ENCODE peak calls at places on chromosomes 16 and 17, in ten cellular contexts. R, N, X, L, I, U, D, Q, O and Z are unnamed samples.

GRCh38 chr17:39781028-39781800 is 43.5 kb downstream of the GRB7 start:
- DNase-seq in R (no peak), N (no peak), X (no peak), L (no peak), I (no peak), U (no peak), D (no peak), Q (no peak), O (no peak), Z (no peak)

GRCh38 chr17:14803781-14804180 is 461.3 kb downstream of the PMP22 start:
- DNase-seq in R (no peak), N (no peak), X (no peak), L (no peak), I (no peak), U (no peak), D (no peak), Q (no peak), O (no peak), Z (no peak)

GRCh38 chr17:47106130-47106529 is 83.0 kb downstream of the CDC27 start:
- DNase-seq in R (no peak), N (no peak), X (no peak), L (no peak), I (no peak), U (no peak), D (no peak), Q (no peak), O (no peak), Z (no peak)

GRCh38 chr17:48634446-48635208 is 8.5 kb upstream of the HOXB9 start:
- DNase-seq in R (no peak), N (no peak), X (peak; percentile 84), L (no peak), I (no peak), U (no peak), D (no peak), Q (no peak), O (no peak), Z (no peak)

GRCh38 chr16:71409038-71409775 is 32.6 kb downstream of the TLE7 start:
- DNase-seq in R (no peak), N (no peak), X (no peak), L (no peak), I (no peak), U (no peak), D (no peak), Q (no peak), O (no peak), Z (no peak)

GRCh38 chr16:53022374-53022773 is 30.3 kb downstream of the CHD9NB start:
- DNase-seq in R (no peak), N (no peak), X (peak; percentile 33), L (peak; percentile 59), I (peak; percentile 50), U (peak; percentile 24), D (peak; percentile 52), Q (peak; percentile 31), O (no peak), Z (peak; percentile 48)

GRCh38 chr16:48525201-48526057 is 84.6 kb downstream of the N4BP1 start:
- DNase-seq in R (peak; percentile 72), N (no peak), X (no peak), L (no peak), I (no peak), U (no peak), D (no peak), Q (no peak), O (no peak), Z (no peak)

GRCh38 chr16:49049191-49049590 is 232.4 kb downstream of the CBLN1 start:
- DNase-seq in R (no peak), N (no peak), X (no peak), L (no peak), I (no peak), U (no peak), D (no peak), Q (no peak), O (no peak), Z (no peak)

GRCh38 chr17:9926150-9926804 is 21.2 kb upstream of the RCVRN start:
- DNase-seq in R (no peak), N (no peak), X (no peak), L (no peak), I (no peak), U (no peak), D (no peak), Q (no peak), O (no peak), Z (no peak)

GRCh38 chr17:44919885-44920564 is 4.7 kb upstream of the GFAP start:
- DNase-seq in R (peak; percentile 92), N (peak; percentile 86), X (peak; percentile 79), L (peak; percentile 84), I (peak; percentile 90), U (peak; percentile 55), D (peak; percentile 76), Q (peak; percentile 86), O (peak; percentile 54), Z (peak; percentile 92)
- TF ChIP-seq CTCF in R (peak; percentile 70), N (peak; percentile 96), X (peak; percentile 87), L (peak; percentile 77), I (peak; percentile 92), U (peak; percentile 84), D (peak; percentile 53), Q (peak; percentile 84), O (peak; percentile 82), Z (peak; percentile 94)

GRCh38 chr16:6165330-6165984 is 1067.9 kb upstream of the EEF2KMT start:
- DNase-seq in R (no peak), N (no peak), X (no peak), L (no peak), I (no peak), U (no peak), D (no peak), Q (no peak), O (no peak), Z (no peak)
- TF ChIP-seq CTCF in R (no peak), N (peak; percentile 21), X (no peak), L (peak; percentile 19), I (no peak), U (no peak), D (peak; percentile 58), Q (no peak), O (no peak), Z (no peak)

GRCh38 chr16:26505501-26505900 is 561.2 kb upstream of the C16orf82 start:
- DNase-seq in R (no peak), N (no peak), X (no peak), L (no peak), I (no peak), U (no peak), D (no peak), Q (no peak), O (no peak), Z (no peak)
- TF ChIP-seq CTCF in R (no peak), N (no peak), X (no peak), L (no peak), I (no peak), U (no peak), D (no peak), Q (no peak), O (no peak), Z (no peak)

GRCh38 chr17:18191967-18192366 is 8.3 kb downstream of the ALKBH5 start:
- DNase-seq in R (no peak), N (no peak), X (no peak), L (no peak), I (no peak), U (no peak), D (no peak), Q (no peak), O (no peak), Z (no peak)
- TF ChIP-seq CTCF in R (no peak), N (no peak), X (no peak), L (peak; percentile 33), I (peak; percentile 29), U (peak; percentile 42), D (no peak), Q (no peak), O (no peak), Z (peak; percentile 10)

DNA sequence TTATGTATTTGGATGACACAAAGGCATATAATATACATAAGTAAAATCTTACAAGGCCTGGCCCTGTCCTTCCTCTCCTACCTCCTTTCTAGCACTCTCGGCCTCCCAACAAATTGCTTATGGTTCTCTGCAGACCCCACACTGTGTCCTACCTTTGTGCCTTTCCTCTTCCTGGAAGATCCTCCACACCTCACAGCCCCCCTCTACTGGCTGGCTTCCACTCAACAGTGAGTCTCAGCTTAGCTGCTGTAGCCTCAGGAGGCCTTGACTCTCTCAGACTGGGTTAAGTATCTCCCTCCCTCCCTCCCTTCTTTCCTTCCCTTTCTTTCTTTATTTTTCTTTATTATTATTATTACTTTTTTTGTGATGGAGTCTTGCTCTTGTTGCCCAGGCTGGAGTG is 8.3 kb upstream of the SLC52A1 start:
- DNase-seq in R (no peak), N (no peak), X (no peak), L (no peak), I (no peak), U (no peak), D (no peak), Q (no peak), O (no peak), Z (no peak)
- TF ChIP-seq CTCF in R (no peak), N (no peak), X (no peak), L (no peak), I (no peak), U (no peak), D (no peak), Q (no peak), O (no peak), Z (no peak)

DNA sequence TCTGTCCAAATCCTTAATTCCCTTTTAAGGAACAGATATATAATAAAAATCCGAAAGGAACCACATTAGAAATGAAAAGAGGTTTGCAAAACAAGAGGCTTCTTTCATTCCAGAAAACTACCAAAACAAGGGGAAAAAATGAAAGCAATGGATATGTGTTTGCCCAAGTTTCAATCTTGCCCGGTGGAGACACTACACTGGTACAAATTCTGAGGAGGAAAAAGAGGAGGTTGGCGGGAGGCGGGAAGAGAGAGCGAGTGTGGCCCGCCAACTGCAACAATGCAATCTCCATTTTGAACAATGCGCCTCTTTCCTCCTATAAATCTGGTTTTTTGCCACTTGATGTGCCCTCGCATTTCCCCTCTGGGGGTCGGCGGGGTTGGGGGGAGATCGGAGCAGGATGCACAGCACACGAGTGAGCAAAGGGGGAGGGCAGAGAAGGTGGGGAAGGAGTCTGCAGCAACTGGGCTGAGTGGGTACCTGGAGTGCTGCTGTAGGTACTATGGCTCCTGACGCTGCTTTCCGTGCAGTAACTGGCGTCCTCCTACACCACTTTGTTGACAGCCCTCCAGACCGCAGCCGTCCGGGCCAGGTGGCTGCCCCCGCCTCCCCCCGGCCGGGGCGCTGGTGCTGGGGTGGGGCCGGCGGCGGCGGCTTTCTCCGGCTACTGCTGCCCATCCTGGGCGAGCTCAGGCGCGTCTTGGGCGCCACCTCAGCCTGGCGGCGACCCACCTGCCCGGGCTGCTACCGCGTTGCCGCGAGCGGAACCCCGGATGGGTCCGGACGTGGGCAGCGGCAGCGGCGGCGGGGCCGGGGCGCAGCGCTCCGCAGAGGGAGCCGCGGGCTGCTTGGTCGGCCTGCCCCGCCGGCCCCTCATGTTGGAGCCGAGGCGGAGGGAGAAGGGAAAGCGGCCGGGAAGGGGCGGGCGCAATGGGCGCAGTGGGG is 93.8 kb upstream of the PLEKHM1 start:
- DNase-seq in R (peak; percentile 91), N (peak; percentile 30), X (peak; percentile 85), L (peak; percentile 61), I (peak; percentile 80), U (no peak), D (peak; percentile 65), Q (peak; percentile 66), O (peak; percentile 24), Z (peak; percentile 82)
- TF ChIP-seq CTCF in R (no peak), N (no peak), X (no peak), L (no peak), I (no peak), U (no peak), D (peak; percentile 9), Q (no peak), O (no peak), Z (no peak)

GRCh38 chr17:82662711-82663261 is 14.5 kb upstream of the WDR45B start:
- DNase-seq in R (no peak), N (no peak), X (no peak), L (no peak), I (no peak), U (no peak), D (no peak), Q (no peak), O (no peak), Z (no peak)
- TF ChIP-seq CTCF in R (no peak), N (no peak), X (no peak), L (no peak), I (no peak), U (no peak), D (no peak), Q (no peak), O (no peak), Z (no peak)